ENCODE peak calls at places on chromosome 20, in five cellular contexts. Q, S, B, P and J are unnamed samples.

GRCh38 chr20:24164360-24164759 is 175.8 kb upstream of the GGTLC1 start:
- DNase-seq in Q (no peak), S (peak; percentile 46), B (peak; percentile 19), P (peak; percentile 16), J (no peak)

GRCh38 chr20:24993337-24994185 is 1.0 kb upstream of the APMAP start:
- DNase-seq in Q (no peak), S (no peak), B (peak; percentile 71), P (no peak), J (peak; percentile 57)

GRCh38 chr20:36624068-36624813 is 18.7 kb downstream of the RAB5IF start:
- DNase-seq in Q (no peak), S (no peak), B (no peak), P (no peak), J (no peak)

GRCh38 chr20:43653966-43654365 is 12.9 kb upstream of the MYBL2 start:
- DNase-seq in Q (no peak), S (no peak), B (no peak), P (no peak), J (no peak)

GRCh38 chr20:5402903-5403531 is 86.3 kb upstream of the PROKR2 start:
- DNase-seq in Q (no peak), S (no peak), B (peak; percentile 53), P (peak; percentile 21), J (peak; percentile 11)

GRCh38 chr20:20303742-20304141 is 64.2 kb upstream of the INSM1 start:
- DNase-seq in Q (no peak), S (no peak), B (no peak), P (no peak), J (no peak)

GRCh38 chr20:24855848-24856247 is 93.2 kb upstream of the CST7 start:
- DNase-seq in Q (no peak), S (no peak), B (no peak), P (no peak), J (no peak)

GRCh38 chr20:36670665-36671357 is 24.8 kb upstream of the SLA2 start:
- DNase-seq in Q (no peak), S (no peak), B (no peak), P (no peak), J (no peak)

GRCh38 chr20:25984933-25985332 is 288.3 kb upstream of the ZNF337 start:
- DNase-seq in Q (no peak), S (no peak), B (no peak), P (peak; percentile 10), J (peak; percentile 49)

GRCh38 chr20:3235661-3236324 is 3.2 kb downstream of the SLC4A11 start:
- DNase-seq in Q (no peak), S (no peak), B (no peak), P (no peak), J (peak; percentile 47)

GRCh38 chr20:13392391-13392790 is 171.3 kb downstream of the ISM1 start:
- DNase-seq in Q (no peak), S (no peak), B (no peak), P (no peak), J (no peak)

GRCh38 chr20:40630723-40631631 is 58.1 kb downstream of the MAFB start:
- DNase-seq in Q (no peak), S (no peak), B (no peak), P (no peak), J (no peak)

GRCh38 chr20:20491110-20491783 is 123.3 kb downstream of the INSM1 start:
- DNase-seq in Q (no peak), S (no peak), B (no peak), P (no peak), J (peak; percentile 82)

GRCh38 chr20:62519826-62520225 is 44.0 kb upstream of the GATA5 start:
- DNase-seq in Q (no peak), S (no peak), B (no peak), P (no peak), J (no peak)

GRCh38 chr20:39853050-39853449 is 836.0 kb downstream of the MAFB start:
- DNase-seq in Q (no peak), S (no peak), B (no peak), P (no peak), J (no peak)

GRCh38 chr20:53447271-53447670 is 146.4 kb downstream of the ZNF217 start:
- DNase-seq in Q (no peak), S (no peak), B (no peak), P (no peak), J (no peak)
- TF ChIP-seq RCOR1 in Q (no peak), S (no peak), B (no peak), P (no peak), J (no peak)

GRCh38 chr20:34622821-34623451 is 54.0 kb downstream of the PIGU start:
- DNase-seq in Q (no peak), S (no peak), B (no peak), P (no peak), J (no peak)

GRCh38 chr20:34621383-34622367 is 55.2 kb downstream of the PIGU start:
- DNase-seq in Q (no peak), S (no peak), B (peak; percentile 80), P (no peak), J (peak; percentile 64)

GRCh38 chr20:34624628-34625027 is 52.3 kb downstream of the PIGU start:
- DNase-seq in Q (no peak), S (no peak), B (no peak), P (no peak), J (no peak)

GRCh38 chr20:34618676-34619075 is 58.2 kb downstream of the PIGU start:
- DNase-seq in Q (no peak), S (no peak), B (no peak), P (no peak), J (no peak)

DNA sequence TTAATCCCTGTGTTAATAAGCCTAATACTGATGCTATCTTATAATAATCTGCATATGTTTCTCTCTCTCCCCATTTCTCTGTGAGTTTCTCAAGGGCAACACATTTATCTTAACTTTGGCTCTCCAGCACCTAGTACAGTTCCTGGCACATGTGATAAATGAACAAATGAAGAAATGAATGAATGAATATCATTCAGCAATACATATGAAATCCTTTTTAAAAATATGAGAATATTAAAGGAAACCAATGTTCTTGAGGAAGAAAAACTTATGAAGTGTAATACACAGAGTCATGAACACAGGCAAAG is 55.9 kb downstream of the PIGU start:
- DNase-seq in Q (no peak), S (no peak), B (no peak), P (no peak), J (no peak)
- H3K27ac ChIP-seq in Q (no peak overlapping the region), S (no peak overlapping the region), B (peak overlapping the region; percentile 11), P (no peak overlapping the region), J (no peak overlapping the region)

DNA sequence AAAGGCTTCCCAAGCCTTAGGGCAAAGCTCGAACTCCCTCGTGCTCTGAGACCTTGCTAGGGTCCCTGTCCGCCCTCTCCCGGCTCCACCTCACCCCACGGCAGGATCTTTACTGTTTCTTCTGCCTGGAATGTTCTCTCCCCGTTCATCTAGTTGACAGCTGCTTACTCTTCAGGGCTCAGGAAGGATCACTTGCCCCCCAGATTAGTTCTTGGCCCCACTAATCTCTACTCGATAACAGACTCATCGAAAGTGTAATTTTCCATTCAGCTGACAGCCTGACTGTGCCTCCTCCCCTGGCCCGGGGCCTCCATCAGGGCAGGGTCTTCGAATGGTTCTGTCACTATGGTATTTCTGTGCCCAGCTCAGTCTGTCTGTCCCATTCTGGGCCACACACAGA is 3.1 kb downstream of the MAP1LC3A start:
- DNase-seq in Q (no peak), S (no peak), B (no peak), P (no peak), J (no peak)
- TF ChIP-seq RCOR1 in Q (no peak), S (no peak), B (no peak), P (no peak), J (no peak)

GRCh38 chr20:51470907-51471411 is 71.6 kb downstream of the NFATC2 start:
- DNase-seq in Q (no peak), S (no peak), B (no peak), P (no peak), J (no peak)
- H3K27ac ChIP-seq in Q (no peak overlapping the region), S (no peak overlapping the region), B (no peak overlapping the region), P (no peak overlapping the region), J (no peak overlapping the region)

GRCh38 chr20:58638467-58639181 is 12.5 kb upstream of the STX16 start:
- DNase-seq in Q (no peak), S (no peak), B (no peak), P (no peak), J (no peak)

GRCh38 chr20:58637466-58638198 is 13.5 kb upstream of the STX16 start:
- DNase-seq in Q (no peak), S (no peak), B (no peak), P (no peak), J (no peak)

GRCh38 chr20:58634818-58635665 is 16.0 kb upstream of the STX16 start:
- DNase-seq in Q (no peak), S (no peak), B (no peak), P (peak; percentile 60), J (peak; percentile 61)

GRCh38 chr20:58636396-58636982 is 14.6 kb upstream of the STX16 start:
- DNase-seq in Q (no peak), S (no peak), B (no peak), P (no peak), J (no peak)

GRCh38 chr20:58636983-58637421 is 14.1 kb upstream of the STX16 start:
- DNase-seq in Q (no peak), S (no peak), B (no peak), P (no peak), J (no peak)
- TF ChIP-seq RCOR1 in Q (no peak), S (no peak), B (no peak), P (no peak), J (no peak)

DNA sequence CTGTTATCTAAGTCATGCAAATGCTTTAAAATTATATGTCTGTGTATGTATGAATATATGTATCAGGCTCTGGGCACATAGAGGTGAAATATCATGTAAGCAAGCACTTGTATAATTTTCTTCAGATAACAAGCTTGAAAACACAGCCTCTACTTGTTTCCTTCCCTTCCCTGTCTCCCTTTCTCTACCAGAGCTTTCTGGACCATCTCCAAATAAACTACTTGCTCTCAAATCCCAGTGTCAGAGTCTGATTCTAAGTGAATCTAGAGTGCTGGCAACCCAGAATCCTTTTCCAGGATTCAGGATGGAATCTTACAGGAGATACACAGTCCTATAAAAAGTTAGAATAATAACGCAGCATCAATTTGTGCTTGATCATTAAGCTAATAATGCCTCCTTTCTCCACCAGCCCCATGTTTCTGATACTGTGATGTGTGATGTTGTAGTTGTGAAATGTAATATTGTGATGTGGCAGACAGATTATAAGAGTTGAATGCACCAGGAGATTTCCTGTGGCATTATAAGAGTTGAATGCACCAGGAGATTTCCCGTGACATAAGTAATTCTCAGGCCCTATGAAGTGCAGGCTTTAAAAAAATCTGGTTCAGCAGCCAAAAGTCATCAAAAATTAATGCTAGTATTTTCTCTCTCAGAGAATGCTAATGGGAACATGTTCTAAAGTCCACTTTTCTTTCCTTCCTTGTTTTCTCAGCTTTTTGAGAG is 89.6 kb downstream of the PCSK2 start:
- DNase-seq in Q (no peak), S (no peak), B (no peak), P (no peak), J (no peak)
- H3K27ac ChIP-seq in Q (no peak overlapping the region), S (no peak overlapping the region), B (no peak overlapping the region), P (no peak overlapping the region), J (no peak overlapping the region)

GRCh38 chr20:49507741-49508434 is 25.4 kb upstream of the KCNB1 start:
- DNase-seq in Q (no peak), S (no peak), B (no peak), P (no peak), J (no peak)
- TF ChIP-seq RCOR1 in Q (no peak), S (no peak), B (no peak), P (no peak), J (no peak)

GRCh38 chr20:53579581-53580375 is 13.9 kb downstream of the ZNF217 start:
- DNase-seq in Q (no peak), S (no peak), B (peak; percentile 65), P (no peak), J (peak; percentile 60)
- H3K27ac ChIP-seq in Q (peak overlapping the region; percentile 69), S (peak overlapping the region; percentile 50), B (peak overlapping the region; percentile 75), P (peak overlapping the region; percentile 80), J (peak overlapping the region; percentile 76)